ENCODE peak calls at places on chromosome 1, in nine cellular contexts. C, N, W, R, I, U, D, S and J are unnamed samples.

GRCh38 chr1:41366428-41367101 is 5.3 kb downstream of the FOXO6 start:
- DNase-seq in N (peak), S (no peak), U (peak), D (no peak), R (no peak), W (peak), C (peak), I (no peak), J (no peak)

GRCh38 chr1:93672069-93672468 is 9.6 kb downstream of the BCAR3 start:
- DNase-seq in R (peak), D (no peak), C (no peak), U (no peak), I (no peak), W (peak), N (no peak), S (no peak), J (no peak)

GRCh38 chr1:160428655-160429054 is 28.3 kb downstream of the VANGL2 start:
- DNase-seq in U (peak), I (peak), S (no peak), W (peak), C (peak), N (peak), R (peak), D (peak), J (peak)

GRCh38 chr1:170126691-170127090 is 19.1 kb upstream of the NTMT2 start:
- DNase-seq in W (no peak), S (peak), R (peak), C (peak), D (no peak), N (no peak), U (no peak), I (peak), J (peak)

GRCh38 chr1:42484382-42484781 is 21.3 kb downstream of the CCDC30 start:
- DNase-seq in W (peak), C (peak), U (no peak), I (peak), N (no peak), D (no peak), S (peak), R (peak), J (peak)

GRCh38 chr1:91793877-91794276 is 92.1 kb downstream of the TGFBR3 start:
- DNase-seq in R (no peak), I (no peak), C (no peak), S (no peak), U (no peak), D (no peak), N (no peak), W (no peak), J (no peak)

GRCh38 chr1:103273106-103273505 is 164.8 kb upstream of the COL11A1 start:
- DNase-seq in U (no peak), I (no peak), R (no peak), C (no peak), W (no peak), S (no peak), D (no peak), N (no peak), J (no peak)

GRCh38 chr1:172837816-172838680 is 179.1 kb downstream of the FASLG start:
- DNase-seq in I (peak), U (peak), N (no peak), R (peak), W (no peak), D (no peak), C (no peak), S (no peak), J (no peak)

GRCh38 chr1:47627016-47627415 is 189.2 kb downstream of the FOXD2 start:
- DNase-seq in S (no peak), N (no peak), C (no peak), W (no peak), D (no peak), R (no peak), U (no peak), I (no peak), J (no peak)

GRCh38 chr1:85504417-85504816 is 39.5 kb upstream of the DDAH1 start:
- DNase-seq in D (no peak), W (no peak), S (no peak), I (no peak), U (no peak), R (peak), C (peak), N (no peak), J (peak)

GRCh38 chr1:173015629-173016028 is 35.1 kb downstream of the TNFSF18 start:
- DNase-seq in D (no peak), R (no peak), N (peak), I (no peak), S (no peak), U (no peak), C (no peak), W (no peak), J (no peak)

GRCh38 chr1:4978660-4979390 is 324.4 kb downstream of the AJAP1 start:
- DNase-seq in R (no peak), S (no peak), N (no peak), U (no peak), I (no peak), C (no peak), D (no peak), W (no peak), J (no peak)

GRCh38 chr1:87305762-87306161 is 22.9 kb upstream of the LMO4 start:
- DNase-seq in U (no peak), I (no peak), R (no peak), N (no peak), C (peak), W (no peak), D (no peak), S (peak), J (peak)

GRCh38 chr1:53024117-53024516 is 37.9 kb upstream of the PODN start:
- DNase-seq in N (no peak), S (no peak), I (no peak), C (no peak), R (no peak), W (no peak), U (no peak), D (no peak), J (no peak)

GRCh38 chr1:26879793-26880192 is 10.3 kb downstream of the GPN2 start:
- DNase-seq in U (no peak), N (no peak), I (no peak), S (no peak), D (no peak), R (no peak), W (no peak), C (no peak), J (no peak)

GRCh38 chr1:169570172-169570574 is 16.1 kb downstream of the F5 start:
- DNase-seq in R (no peak), U (no peak), I (no peak), S (no peak), N (no peak), W (no peak), C (no peak), D (no peak), J (no peak)

GRCh38 chr1:244044423-244044822 is 6.7 kb upstream of the ZBTB18 start:
- DNase-seq in N (no peak), W (no peak), C (no peak), R (no peak), S (no peak), I (no peak), U (no peak), D (no peak), J (no peak)

GRCh38 chr1:99638853-99639252 is 7.1 kb upstream of the PALMD start:
- DNase-seq in W (no peak), D (no peak), S (no peak), R (no peak), I (no peak), N (no peak), U (no peak), C (no peak), J (no peak)

GRCh38 chr1:117821382-117821755 is 108.1 kb downstream of the GDAP2 start:
- DNase-seq in I (no peak), S (no peak), R (peak), C (no peak), N (no peak), D (no peak), U (no peak), W (no peak), J (no peak)